ENCODE peak calls at places on chromosomes 6 and 20, in five cellular contexts. I is AG10803, O is activated B cell treated with CpG ODN at 0.5 μM for 24 hours, H is activated T-cell treated with anti-CD3 and anti-CD28 coated beads for 1 hour, V is tibial nerve. M is an unnamed sample.

GRCh38 chr20:45963059-45964011 is 8.7 kb downstream of the ZNF335 start:
- DNase-seq in V (peak; percentile 50), H (no peak), O (no peak), I (peak; percentile 34), M (peak; percentile 53)

GRCh38 chr6:160507420-160507819 is 156.7 kb downstream of the LPA start:
- DNase-seq in H (no peak), V (no peak), O (no peak), I (no peak), M (no peak)

GRCh38 chr20:57266251-57267157 is at the start of gene BMP7:
- DNase-seq in I (no peak), V (no peak), O (no peak), H (no peak), M (peak; percentile 60)

GRCh38 chr6:14881399-14881798 is 364.5 kb upstream of the JARID2 start:
- DNase-seq in V (no peak), O (no peak), I (peak; percentile 69), H (no peak), M (peak; percentile 58)

GRCh38 chr20:62707981-62708521 is 585 bp upstream of the NTSR1 start:
- DNase-seq in H (no peak), O (no peak), V (no peak), I (no peak), M (no peak)

GRCh38 chr6:84641076-84641475 is 123.3 kb downstream of the TBX18 start:
- DNase-seq in V (no peak), I (no peak), O (no peak), H (no peak), M (no peak)

GRCh38 chr20:20181322-20181721 is 129.0 kb downstream of the CFAP61 start:
- DNase-seq in H (no peak), I (no peak), V (no peak), O (no peak), M (no peak)

GRCh38 chr20:1906361-1907051 is 11.3 kb downstream of the SIRPA start:
- DNase-seq in O (no peak), H (no peak), V (no peak), I (no peak), M (no peak)

GRCh38 chr6:157724138-157724537 is 98.9 kb upstream of the SNX9 start:
- DNase-seq in I (peak; percentile 25), O (no peak), V (no peak), H (no peak), M (peak; percentile 33)

GRCh38 chr6:26436018-26436417 is 4.3 kb upstream of the BTN3A3 start:
- DNase-seq in O (no peak), V (no peak), I (no peak), H (no peak), M (no peak)

GRCh38 chr20:32621914-32622584 is 36.9 kb upstream of the NOL4L start:
- DNase-seq in H (no peak), O (no peak), V (no peak), I (no peak), M (no peak)

GRCh38 chr6:70843328-70843918 is 113.4 kb downstream of the B3GAT2 start:
- DNase-seq in I (no peak), H (no peak), V (no peak), O (no peak), M (no peak)

GRCh38 chr6:44411141-44411540 is 23.6 kb downstream of the CDC5L start:
- DNase-seq in O (no peak), I (no peak), V (no peak), H (no peak), M (no peak)

GRCh38 chr20:15742627-15743026 is 830.6 kb downstream of the KIF16B start:
- DNase-seq in H (no peak), V (no peak), I (no peak), O (no peak), M (no peak)

GRCh38 chr6:53975966-53976610 is 135.2 kb upstream of the MLIP start:
- DNase-seq in O (no peak), V (no peak), H (no peak), I (peak; percentile 17), M (peak; percentile 51)

GRCh38 chr6:110355727-110356126 is 2.4 kb downstream of the METTL24 start:
- DNase-seq in V (no peak), H (no peak), I (no peak), O (no peak), M (no peak)

GRCh38 chr6:138818496-138819194 is 22.8 kb downstream of the ECT2L start:
- DNase-seq in H (no peak), O (no peak), V (no peak), I (no peak), M (no peak)

GRCh38 chr6:88561974-88562736 is 396.0 kb upstream of the CNR1 start:
- DNase-seq in I (no peak), H (no peak), V (no peak), O (no peak), M (peak; percentile 23)

GRCh38 chr20:19495905-19496703 is 262.0 kb upstream of the RIN2 start:
- DNase-seq in O (no peak), V (no peak), H (no peak), I (peak; percentile 78), M (no peak)

GRCh38 chr6:129292836-129293235 is 409.9 kb downstream of the LAMA2 start:
- DNase-seq in I (no peak), O (no peak), V (no peak), H (no peak), M (no peak)

GRCh38 chr6:42781546-42781810 is 374 bp upstream of the BICRAL start:
- DNase-seq in O (no peak), I (peak; percentile 33), H (no peak), V (no peak), M (no peak)

GRCh38 chr6:24283043-24283985 is 74.5 kb downstream of the DCDC2 start:
- DNase-seq in H (peak; percentile 7), I (peak; percentile 57), O (no peak), V (peak; percentile 71), M (peak; percentile 90)

GRCh38 chr6:157993076-157993475 is 11.4 kb downstream of the SYNJ2 start:
- DNase-seq in I (no peak), O (no peak), V (no peak), H (no peak), M (no peak)

GRCh38 chr20:40144581-40144980 is 544.5 kb downstream of the MAFB start:
- DNase-seq in V (no peak), H (no peak), I (no peak), O (no peak), M (no peak)

GRCh38 chr20:57031867-57032355 is 234.5 kb downstream of the BMP7 start:
- DNase-seq in H (no peak), V (no peak), O (no peak), I (no peak), M (no peak)

GRCh38 chr6:157830354-157831017 is 7.4 kb downstream of the SNX9 start:
- DNase-seq in V (no peak), H (no peak), O (no peak), I (no peak), M (no peak)

GRCh38 chr20:44648579-44648978 is 2.9 kb downstream of the ADA start:
- DNase-seq in H (no peak), O (no peak), V (no peak), I (no peak), M (no peak)

GRCh38 chr6:140542858-140543257 is 1168.4 kb upstream of the CITED2 start:
- DNase-seq in O (no peak), V (no peak), I (no peak), H (no peak), M (no peak)

GRCh38 chr6:103273048-103273447 is 1586.7 kb downstream of the HACE1 start:
- DNase-seq in H (no peak), O (no peak), I (no peak), V (no peak), M (peak; percentile 11)

GRCh38 chr6:149286905-149287304 is 30.6 kb upstream of the TAB2 start:
- DNase-seq in I (no peak), H (no peak), O (no peak), V (no peak), M (no peak)

GRCh38 chr6:154766288-154766687 is 33.1 kb downstream of the SCAF8 start:
- DNase-seq in V (no peak), O (no peak), I (peak; percentile 34), H (no peak), M (no peak)

GRCh38 chr6:16438677-16439615 is 200.6 kb downstream of the GMPR start:
- DNase-seq in H (no peak), I (peak; percentile 56), O (no peak), V (no peak), M (peak; percentile 50)

GRCh38 chr6:1774541-1774940 is 164.8 kb downstream of the FOXC1 start:
- DNase-seq in H (no peak), O (no peak), V (no peak), I (peak; percentile 49), M (no peak)

M was measured in astrocyte of the hippocampus.